ENCODE peak calls at places on chromosomes 12 and 14, in five cellular contexts. O is right lobe of liver; H is heart left ventricle; F is CD8-positive, alpha-beta T cell; E is HAP-1. J is an unnamed sample.

GRCh38 chr12:95763809-95764253 is 26.7 kb downstream of the NTN4 start:
- DNase-seq in O (no peak), H (peak; percentile 46), F (no peak), E (no peak), J (peak; percentile 49)

GRCh38 chr14:69059658-69060648 is 80.9 kb upstream of the ACTN1 start:
- DNase-seq in O (no peak), H (no peak), F (no peak), E (no peak), J (peak; percentile 78)

GRCh38 chr12:104596128-104596799 is 139.5 kb downstream of the CHST11 start:
- DNase-seq in O (no peak), H (no peak), F (no peak), E (no peak), J (peak; percentile 60)

GRCh38 chr12:104215638-104216297 is at the start of gene TXNRD1:
- DNase-seq in O (peak; percentile 87), H (peak; percentile 86), F (peak; percentile 83), E (peak; percentile 91), J (peak; percentile 95)

GRCh38 chr14:38197001-38197760 is 10.5 kb upstream of the SSTR1 start:
- DNase-seq in O (no peak), H (no peak), F (no peak), E (no peak), J (no peak)

GRCh38 chr14:61343471-61343870 is 22.1 kb downstream of the PRKCH start:
- DNase-seq in O (no peak), H (no peak), F (no peak), E (no peak), J (no peak)

GRCh38 chr14:56661478-56661877 is 81.9 kb downstream of the TMEM260 start:
- DNase-seq in O (no peak), H (no peak), F (no peak), E (no peak), J (no peak)

GRCh38 chr14:100384819-100385813 is 62.0 kb downstream of the SLC25A47 start:
- DNase-seq in O (no peak), H (no peak), F (no peak), E (no peak), J (no peak)

GRCh38 chr14:25615174-25615573 is 565.2 kb upstream of the STXBP6 start:
- DNase-seq in O (no peak), H (no peak), F (no peak), E (no peak), J (no peak)

GRCh38 chr14:74794947-74795346 is 31.8 kb downstream of the YLPM1 start:
- DNase-seq in O (no peak), H (no peak), F (no peak), E (no peak), J (no peak)

GRCh38 chr12:65511134-65511912 is 232.8 kb downstream of the MSRB3 start:
- DNase-seq in O (peak; percentile 79), H (peak; percentile 43), F (no peak), E (no peak), J (no peak)

GRCh38 chr12:10098762-10099161 is at the start of gene CLEC1A:
- DNase-seq in O (no peak), H (peak; percentile 56), F (no peak), E (no peak), J (no peak)

GRCh38 chr12:130916251-130916911 is 37.3 kb upstream of the ADGRD1 start:
- DNase-seq in O (no peak), H (peak; percentile 62), F (no peak), E (peak; percentile 70), J (peak; percentile 83)

GRCh38 chr12:58443273-58443980 is 476.9 kb downstream of the LRIG3 start:
- DNase-seq in O (no peak), H (no peak), F (no peak), E (peak; percentile 56), J (no peak)

GRCh38 chr14:31964979-31965734 is 111.9 kb upstream of the ARHGAP5 start:
- DNase-seq in O (no peak), H (no peak), F (no peak), E (no peak), J (no peak)

GRCh38 chr12:88566430-88566829 is 13.8 kb downstream of the KITLG start:
- DNase-seq in O (no peak), H (no peak), F (no peak), E (no peak), J (no peak)

GRCh38 chr12:51521554-51522276 is 69.3 kb upstream of the SCN8A start:
- DNase-seq in O (no peak), H (no peak), F (no peak), E (no peak), J (no peak)

GRCh38 chr12:111687255-111687654 is 1.4 kb downstream of the ACAD10 start:
- DNase-seq in O (no peak), H (no peak), F (no peak), E (no peak), J (no peak)

GRCh38 chr12:49864817-49865090 is 21.8 kb upstream of the BCDIN3D start:
- DNase-seq in O (no peak), H (no peak), F (no peak), E (no peak), J (no peak)

GRCh38 chr12:828726-829395 is 76.5 kb downstream of the WNK1 start:
- DNase-seq in O (no peak), H (no peak), F (no peak), E (no peak), J (no peak)

GRCh38 chr12:128863957-128864356 is 10.7 kb downstream of the GLT1D1 start:
- DNase-seq in O (peak; percentile 69), H (no peak), F (no peak), E (no peak), J (no peak)

GRCh38 chr12:100404769-100405407 is 48.0 kb downstream of the SLC17A8 start:
- DNase-seq in O (no peak), H (no peak), F (peak; percentile 7), E (peak; percentile 78), J (no peak)

GRCh38 chr12:85820117-85820516 is 16.1 kb downstream of the RASSF9 start:
- DNase-seq in O (no peak), H (no peak), F (no peak), E (no peak), J (no peak)

GRCh38 chr12:2284321-2284813 is 231.6 kb downstream of the CACNA1C start:
- DNase-seq in O (no peak), H (no peak), F (no peak), E (no peak), J (no peak)

GRCh38 chr12:121446760-121447159 is 46.8 kb downstream of the RNF34 start:
- DNase-seq in O (no peak), H (no peak), F (no peak), E (no peak), J (no peak)

GRCh38 chr12:54172102-54172630 is 16.6 kb downstream of the SMUG1 start:
- DNase-seq in O (no peak), H (no peak), F (no peak), E (no peak), J (no peak)

GRCh38 chr14:69360438-69361108 is 37.5 kb downstream of the ERH start:
- DNase-seq in O (no peak), H (no peak), F (no peak), E (peak; percentile 39), J (no peak)

GRCh38 chr12:65911321-65911720 is 87.0 kb downstream of the HMGA2 start:
- DNase-seq in O (no peak), H (no peak), F (no peak), E (peak; percentile 24), J (no peak)

DNA sequence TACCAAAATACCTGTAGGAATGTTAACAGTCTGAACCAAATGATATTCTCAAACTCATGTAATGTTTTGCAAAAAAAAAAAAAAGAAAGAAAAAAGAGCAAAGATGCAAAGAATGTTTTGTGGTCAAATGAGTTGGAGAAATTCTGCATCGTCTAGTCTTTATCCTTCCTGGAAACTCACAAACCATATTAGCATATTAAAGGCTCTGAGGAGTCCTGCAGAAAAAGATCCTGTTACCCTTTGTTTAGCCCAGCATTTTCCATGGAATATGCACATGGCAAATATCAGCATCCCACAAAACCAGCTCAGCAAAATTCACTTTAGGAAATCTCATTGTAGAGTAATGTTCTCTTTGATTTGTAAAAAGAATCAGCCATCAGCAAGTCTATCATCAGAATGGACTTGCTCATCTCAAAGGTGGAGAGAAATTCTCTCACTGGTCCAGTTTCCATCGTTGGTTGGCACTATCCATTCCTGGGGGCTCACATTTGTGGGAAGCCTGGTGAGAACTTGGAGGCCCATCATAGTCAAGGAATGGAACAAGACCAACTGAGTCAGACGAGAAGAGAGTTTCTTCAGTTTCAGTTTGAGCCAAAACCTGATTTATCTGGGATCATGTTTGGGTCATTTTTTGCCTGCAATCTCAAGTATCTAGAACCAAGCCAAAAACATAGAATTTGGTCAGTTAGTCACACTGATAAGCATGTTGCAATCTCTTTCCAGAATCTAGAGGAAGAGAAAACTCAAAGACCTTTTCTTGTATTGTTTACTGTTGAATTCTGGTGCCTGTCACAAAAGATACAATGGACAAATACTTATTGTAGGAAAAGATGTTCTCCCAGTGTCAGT is 129.8 kb downstream of the TBX5 start:
- DNase-seq in O (no peak), H (no peak), F (no peak), E (peak; percentile 27), J (no peak)
- H3K4me1 ChIP-seq in O (no peaks in the 10 kb centered on the region), H (no peaks in the 10 kb centered on the region), F (no peaks in the 10 kb centered on the region), E (peaks cover 21% of the 10 kb centered on the region), J (peaks cover 1% of the 10 kb centered on the region)

DNA sequence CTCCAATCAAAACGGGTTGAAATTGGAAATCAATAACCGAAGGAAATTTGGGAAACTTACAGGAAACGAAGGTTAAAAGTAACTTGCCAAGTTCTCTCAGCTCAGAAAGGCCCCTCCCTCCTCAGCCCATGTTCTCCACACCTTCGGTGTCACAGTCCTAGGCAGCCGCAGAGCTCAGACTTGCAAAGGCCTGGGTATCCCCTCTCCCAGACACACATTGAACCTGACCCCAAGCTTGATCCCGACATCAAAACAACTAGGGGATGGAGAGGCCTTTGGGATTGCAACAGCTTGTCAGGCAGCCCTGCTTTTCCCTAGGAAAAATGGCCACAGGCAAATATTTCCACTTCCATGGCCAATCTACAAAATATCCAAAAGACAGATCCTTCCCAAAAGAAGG is 35.5 kb upstream of the PNMA1 start:
- DNase-seq in O (no peak), H (no peak), F (no peak), E (no peak), J (no peak)
- H3K4me1 ChIP-seq in O (peaks cover 12% of the 10 kb centered on the region), H (peaks cover 90% of the 10 kb centered on the region), F (peaks cover 98% of the 10 kb centered on the region), E (peaks cover 12% of the 10 kb centered on the region), J (peaks cover 3% of the 10 kb centered on the region)

GRCh38 chr14:72802588-72802946 is 91.3 kb downstream of the DPF3 start:
- DNase-seq in O (no peak), H (no peak), F (no peak), E (no peak), J (no peak)

GRCh38 chr14:72800296-72800695 is 93.6 kb downstream of the DPF3 start:
- DNase-seq in O (no peak), H (no peak), F (no peak), E (no peak), J (no peak)

GRCh38 chr14:72800848-72801370 is 93.0 kb downstream of the DPF3 start:
- DNase-seq in O (no peak), H (no peak), F (no peak), E (no peak), J (no peak)

GRCh38 chr14:72801381-72801812 is 92.5 kb downstream of the DPF3 start:
- DNase-seq in O (no peak), H (no peak), F (no peak), E (no peak), J (no peak)

GRCh38 chr14:72801841-72802587 is 91.9 kb downstream of the DPF3 start:
- DNase-seq in O (no peak), H (no peak), F (no peak), E (no peak), J (no peak)
- H3K4me1 ChIP-seq in O (no peaks in the 10 kb centered on the region), H (peaks cover 6% of the 10 kb centered on the region), F (no peaks in the 10 kb centered on the region), E (peaks cover 11% of the 10 kb centered on the region), J (no peaks in the 10 kb centered on the region)

DNA sequence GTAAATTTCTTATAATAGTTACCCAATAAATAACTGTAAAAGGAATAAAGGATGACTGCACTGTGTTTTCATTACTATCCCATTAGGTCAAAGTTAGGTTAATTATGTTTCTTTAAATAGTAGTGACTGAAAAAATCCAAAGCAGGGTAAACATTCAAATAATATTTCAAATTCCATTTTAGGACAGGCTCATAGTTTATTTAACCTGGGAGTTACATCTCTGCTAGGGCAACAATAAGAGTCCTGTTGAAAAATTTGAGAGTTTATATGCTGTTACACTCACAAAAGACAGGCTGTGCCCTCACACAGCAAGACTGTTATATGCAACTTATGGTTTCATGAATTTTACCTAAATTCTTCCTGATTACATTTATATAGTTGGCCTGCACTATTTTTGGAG is 8.0 kb downstream of the ERP27 start:
- DNase-seq in O (no peak), H (no peak), F (no peak), E (no peak), J (no peak)
- H3K4me1 ChIP-seq in O (no peaks in the 10 kb centered on the region), H (no peaks in the 10 kb centered on the region), F (peaks cover 2% of the 10 kb centered on the region), E (no peaks in the 10 kb centered on the region), J (no peaks in the 10 kb centered on the region)

J was measured in aorta.